ENCODE peak calls at places on chromosomes 16 and 17, in seven cellular contexts. One of them, this sample, is unnamed.

GRCh38 chr16:54176376-54176901 is 110.1 kb downstream of the IRX3 start:
- DNase-seq in ELR: no peak
- DNase-seq in A172: no peak
- DNase-seq in CD4-positive, alpha-beta T cell: no peak
- DNase-seq in C1 segment of cervical spinal cord: no peak
- DNase-seq in ACHN: no peak
- DNase-seq in B cell: no peak
- DNase-seq in this sample: no peak

GRCh38 chr17:59897090-59897489 is 4.2 kb downstream of the RPS6KB1 start:
- DNase-seq in ELR: peak
- DNase-seq in A172: no peak
- DNase-seq in CD4-positive, alpha-beta T cell: no peak
- DNase-seq in C1 segment of cervical spinal cord: no peak
- DNase-seq in ACHN: peak
- DNase-seq in B cell: no peak
- DNase-seq in this sample: no peak

GRCh38 chr17:20300399-20301037 is 166.8 kb downstream of the LGALS9B start:
- DNase-seq in ELR: peak
- DNase-seq in A172: peak
- DNase-seq in CD4-positive, alpha-beta T cell: no peak
- DNase-seq in C1 segment of cervical spinal cord: no peak
- DNase-seq in ACHN: no peak
- DNase-seq in B cell: no peak
- DNase-seq in this sample: no peak

GRCh38 chr17:7022791-7023571 is at the start of gene BCL6B:
- DNase-seq in ELR: no peak
- DNase-seq in A172: no peak
- DNase-seq in CD4-positive, alpha-beta T cell: no peak
- DNase-seq in C1 segment of cervical spinal cord: no peak
- DNase-seq in ACHN: no peak
- DNase-seq in B cell: no peak
- DNase-seq in this sample: no peak

GRCh38 chr17:61361084-61361483 is 38.6 kb upstream of the TBX2 start:
- DNase-seq in ELR: peak
- DNase-seq in A172: peak
- DNase-seq in CD4-positive, alpha-beta T cell: no peak
- DNase-seq in C1 segment of cervical spinal cord: no peak
- DNase-seq in ACHN: peak
- DNase-seq in B cell: no peak
- DNase-seq in this sample: no peak

GRCh38 chr17:29590979-29591736 is 1.7 kb upstream of the GIT1 start:
- DNase-seq in ELR: peak
- DNase-seq in A172: peak
- DNase-seq in CD4-positive, alpha-beta T cell: no peak
- DNase-seq in C1 segment of cervical spinal cord: peak
- DNase-seq in ACHN: peak
- DNase-seq in B cell: no peak
- DNase-seq in this sample: no peak

GRCh38 chr17:71409712-71410111 is 711.1 kb upstream of the SOX9 start:
- DNase-seq in ELR: peak
- DNase-seq in A172: peak
- DNase-seq in CD4-positive, alpha-beta T cell: no peak
- DNase-seq in C1 segment of cervical spinal cord: no peak
- DNase-seq in ACHN: no peak
- DNase-seq in B cell: no peak
- DNase-seq in this sample: no peak

GRCh38 chr16:78816499-78817441 is 717.3 kb downstream of the WWOX start:
- DNase-seq in ELR: no peak
- DNase-seq in A172: no peak
- DNase-seq in CD4-positive, alpha-beta T cell: no peak
- DNase-seq in C1 segment of cervical spinal cord: no peak
- DNase-seq in ACHN: no peak
- DNase-seq in B cell: no peak
- DNase-seq in this sample: no peak

GRCh38 chr16:66382966-66383299 is 16.4 kb downstream of the CDH5 start:
- DNase-seq in ELR: peak
- DNase-seq in A172: peak
- DNase-seq in CD4-positive, alpha-beta T cell: no peak
- DNase-seq in C1 segment of cervical spinal cord: no peak
- DNase-seq in ACHN: peak
- DNase-seq in B cell: no peak
- DNase-seq in this sample: no peak

GRCh38 chr17:57832711-57833596 is 16.9 kb downstream of the MRPS23 start:
- DNase-seq in ELR: peak
- DNase-seq in A172: peak
- DNase-seq in CD4-positive, alpha-beta T cell: peak
- DNase-seq in C1 segment of cervical spinal cord: peak
- DNase-seq in ACHN: peak
- DNase-seq in B cell: peak
- DNase-seq in this sample: peak

GRCh38 chr17:49967621-49968379 is 1.2 kb upstream of the DLX4 start:
- DNase-seq in ELR: no peak
- DNase-seq in A172: no peak
- DNase-seq in CD4-positive, alpha-beta T cell: no peak
- DNase-seq in C1 segment of cervical spinal cord: no peak
- DNase-seq in ACHN: no peak
- DNase-seq in B cell: no peak
- DNase-seq in this sample: no peak

GRCh38 chr17:31418773-31419350 is 27.4 kb downstream of the RAB11FIP4 start:
- DNase-seq in ELR: no peak
- DNase-seq in A172: no peak
- DNase-seq in CD4-positive, alpha-beta T cell: no peak
- DNase-seq in C1 segment of cervical spinal cord: no peak
- DNase-seq in ACHN: no peak
- DNase-seq in B cell: no peak
- DNase-seq in this sample: no peak

GRCh38 chr16:25108054-25108453 is 3.5 kb upstream of the LCMT1 start:
- DNase-seq in ELR: peak
- DNase-seq in A172: peak
- DNase-seq in CD4-positive, alpha-beta T cell: peak
- DNase-seq in C1 segment of cervical spinal cord: no peak
- DNase-seq in ACHN: peak
- DNase-seq in B cell: no peak
- DNase-seq in this sample: no peak

GRCh38 chr16:81521141-81521626 is 76.6 kb downstream of the CMIP start:
- DNase-seq in ELR: no peak
- DNase-seq in A172: no peak
- DNase-seq in CD4-positive, alpha-beta T cell: peak
- DNase-seq in C1 segment of cervical spinal cord: peak
- DNase-seq in ACHN: no peak
- DNase-seq in B cell: peak
- DNase-seq in this sample: peak

GRCh38 chr16:88770459-88771293 is 14.3 kb downstream of the PIEZO1 start:
- DNase-seq in ELR: peak
- DNase-seq in A172: peak
- DNase-seq in CD4-positive, alpha-beta T cell: no peak
- DNase-seq in C1 segment of cervical spinal cord: no peak
- DNase-seq in ACHN: peak
- DNase-seq in B cell: peak
- DNase-seq in this sample: no peak

GRCh38 chr17:9233761-9234160 is 212.5 kb downstream of the NTN1 start:
- DNase-seq in ELR: no peak
- DNase-seq in A172: no peak
- DNase-seq in CD4-positive, alpha-beta T cell: no peak
- DNase-seq in C1 segment of cervical spinal cord: no peak
- DNase-seq in ACHN: no peak
- DNase-seq in B cell: no peak
- DNase-seq in this sample: no peak

GRCh38 chr16:27330542-27330941 is 16.8 kb downstream of the IL4R start:
- DNase-seq in ELR: no peak
- DNase-seq in A172: no peak
- DNase-seq in CD4-positive, alpha-beta T cell: no peak
- DNase-seq in C1 segment of cervical spinal cord: no peak
- DNase-seq in ACHN: no peak
- DNase-seq in B cell: no peak
- DNase-seq in this sample: no peak

GRCh38 chr17:51046527-51047384 is 73.9 kb downstream of the SPAG9 start:
- DNase-seq in ELR: peak
- DNase-seq in A172: peak
- DNase-seq in CD4-positive, alpha-beta T cell: no peak
- DNase-seq in C1 segment of cervical spinal cord: peak
- DNase-seq in ACHN: peak
- DNase-seq in B cell: no peak
- DNase-seq in this sample: no peak

GRCh38 chr17:73827627-73828241 is 183.5 kb upstream of the SDK2 start:
- DNase-seq in ELR: no peak
- DNase-seq in A172: no peak
- DNase-seq in CD4-positive, alpha-beta T cell: peak
- DNase-seq in C1 segment of cervical spinal cord: no peak
- DNase-seq in ACHN: no peak
- DNase-seq in B cell: no peak
- DNase-seq in this sample: no peak

GRCh38 chr17:49170216-49170615 is 37.6 kb downstream of the B4GALNT2 start:
- DNase-seq in ELR: no peak
- DNase-seq in A172: no peak
- DNase-seq in CD4-positive, alpha-beta T cell: no peak
- DNase-seq in C1 segment of cervical spinal cord: no peak
- DNase-seq in ACHN: no peak
- DNase-seq in B cell: no peak
- DNase-seq in this sample: no peak

GRCh38 chr17:39231091-39231561 is 5.4 kb upstream of the STAC2 start:
- DNase-seq in ELR: no peak
- DNase-seq in A172: no peak
- DNase-seq in CD4-positive, alpha-beta T cell: no peak
- DNase-seq in C1 segment of cervical spinal cord: no peak
- DNase-seq in ACHN: no peak
- DNase-seq in B cell: no peak
- DNase-seq in this sample: no peak

GRCh38 chr16:67013823-67014640 is 14.9 kb upstream of the CBFB start:
- DNase-seq in ELR: peak
- DNase-seq in A172: no peak
- DNase-seq in CD4-positive, alpha-beta T cell: peak
- DNase-seq in C1 segment of cervical spinal cord: peak
- DNase-seq in ACHN: peak
- DNase-seq in B cell: peak
- DNase-seq in this sample: no peak

GRCh38 chr17:61168506-61168905 is 231.1 kb upstream of the TBX2 start:
- DNase-seq in ELR: peak
- DNase-seq in A172: no peak
- DNase-seq in CD4-positive, alpha-beta T cell: no peak
- DNase-seq in C1 segment of cervical spinal cord: no peak
- DNase-seq in ACHN: peak
- DNase-seq in B cell: no peak
- DNase-seq in this sample: no peak

GRCh38 chr16:66511615-66512500 is 38.1 kb downstream of the TK2 start:
- DNase-seq in ELR: peak
- DNase-seq in A172: peak
- DNase-seq in CD4-positive, alpha-beta T cell: no peak
- DNase-seq in C1 segment of cervical spinal cord: no peak
- DNase-seq in ACHN: peak
- DNase-seq in B cell: no peak
- DNase-seq in this sample: no peak

GRCh38 chr16:898761-899677 is 71.8 kb downstream of the LMF1 start:
- DNase-seq in ELR: no peak
- DNase-seq in A172: no peak
- DNase-seq in CD4-positive, alpha-beta T cell: no peak
- DNase-seq in C1 segment of cervical spinal cord: no peak
- DNase-seq in ACHN: no peak
- DNase-seq in B cell: no peak
- DNase-seq in this sample: no peak

GRCh38 chr17:35286120-35286781 is 43.4 kb downstream of the SLFN5 start:
- DNase-seq in ELR: no peak
- DNase-seq in A172: peak
- DNase-seq in CD4-positive, alpha-beta T cell: no peak
- DNase-seq in C1 segment of cervical spinal cord: no peak
- DNase-seq in ACHN: no peak
- DNase-seq in B cell: no peak
- DNase-seq in this sample: no peak

GRCh38 chr17:1571362-1571746 is 8.8 kb upstream of the PITPNA start:
- DNase-seq in ELR: no peak
- DNase-seq in A172: no peak
- DNase-seq in CD4-positive, alpha-beta T cell: no peak
- DNase-seq in C1 segment of cervical spinal cord: no peak
- DNase-seq in ACHN: no peak
- DNase-seq in B cell: no peak
- DNase-seq in this sample: no peak

This sample was measured in stimulated activated CD8-positive, alpha-beta memory T cell treated with anti-CD3 and anti-CD28 coated beads, Interleukin-4, amount 100 ng/mL, for 1 hour.